ENCODE peak calls at places on chromosomes 7 and 10, in six cellular contexts. B is HepG2, L is upper lobe of left lung, R is A549, G is GM12878, K is K562. E is an unnamed sample.

GRCh38 chr10:60623627-60624026 is 154.7 kb upstream of the CDK1 start:
- ATAC-seq in B (no peak), R (no peak), G (no peak), K (no peak), L (no peak), E (no peak)

GRCh38 chr7:134548877-134549276 is at the start of gene AKR1B15:
- ATAC-seq in B (no peak), K (no peak), L (no peak), G (peak; percentile 94), R (peak; percentile 55), E (no peak)

GRCh38 chr10:117166420-117167345 is 28.6 kb upstream of the VAX1 start:
- ATAC-seq in R (no peak), B (no peak), L (no peak), K (no peak), G (no peak), E (no peak)

GRCh38 chr7:1925973-1926907 is 256.2 kb downstream of the ELFN1 start:
- ATAC-seq in R (no peak), G (peak; percentile 55), L (no peak), B (no peak), K (peak; percentile 59), E (no peak)

GRCh38 chr7:131933890-131934289 is 377.5 kb upstream of the PODXL start:
- ATAC-seq in L (no peak), K (no peak), G (no peak), R (no peak), B (no peak), E (no peak)

GRCh38 chr7:36575832-36576231 is 148.5 kb downstream of the AOAH start:
- ATAC-seq in B (no peak), R (no peak), L (no peak), K (no peak), G (no peak), E (no peak)

GRCh38 chr10:67723601-67724000 is 27.6 kb upstream of the CTNNA3 start:
- ATAC-seq in K (no peak), B (no peak), R (no peak), L (no peak), G (peak; percentile 25), E (no peak)

GRCh38 chr7:19213746-19214145 is 68.5 kb upstream of the FERD3L start:
- ATAC-seq in L (no peak), G (no peak), R (no peak), K (no peak), B (no peak), E (no peak)

GRCh38 chr10:86439544-86439943 is 72.9 kb upstream of the GRID1 start:
- ATAC-seq in R (peak; percentile 56), K (no peak), B (no peak), L (peak; percentile 37), G (no peak), E (peak; percentile 67)

GRCh38 chr7:142961595-142961972 is 579 bp downstream of the KEL start:
- ATAC-seq in G (no peak), R (no peak), B (no peak), K (peak; percentile 3), L (no peak), E (no peak)

GRCh38 chr10:60283397-60283796 is 106.3 kb downstream of the ANK3 start:
- ATAC-seq in L (no peak), G (no peak), R (peak; percentile 37), B (no peak), K (no peak), E (no peak)

GRCh38 chr7:84975586-84976185 is 211.2 kb downstream of the SEMA3D start:
- ATAC-seq in K (no peak), G (no peak), R (no peak), L (no peak), B (no peak), E (no peak)

GRCh38 chr10:1425886-1426285 is 311.4 kb downstream of the ADARB2 start:
- ATAC-seq in R (no peak), K (no peak), B (no peak), L (no peak), G (peak; percentile 88), E (no peak)

GRCh38 chr7:17369686-17370426 is 71.4 kb downstream of the AHR start:
- ATAC-seq in R (peak; percentile 64), L (peak; percentile 88), B (no peak), K (no peak), G (no peak), E (peak; percentile 83)

GRCh38 chr10:28678687-28679457 is 1.6 kb downstream of the BAMBI start:
- ATAC-seq in L (no peak), K (peak; percentile 38), R (peak; percentile 5), G (no peak), B (peak; percentile 28), E (no peak)

GRCh38 chr10:97185326-97186058 is at the start of gene SLIT1:
- ATAC-seq in G (peak; percentile 38), L (no peak), B (peak; percentile 65), K (no peak), R (peak; percentile 70), E (no peak)

GRCh38 chr7:150737265-150738055 is at the start of gene GIMAP5:
- ATAC-seq in G (peak; percentile 79), L (peak; percentile 49), R (no peak), K (peak; percentile 53), B (no peak), E (peak; percentile 47)

DNA sequence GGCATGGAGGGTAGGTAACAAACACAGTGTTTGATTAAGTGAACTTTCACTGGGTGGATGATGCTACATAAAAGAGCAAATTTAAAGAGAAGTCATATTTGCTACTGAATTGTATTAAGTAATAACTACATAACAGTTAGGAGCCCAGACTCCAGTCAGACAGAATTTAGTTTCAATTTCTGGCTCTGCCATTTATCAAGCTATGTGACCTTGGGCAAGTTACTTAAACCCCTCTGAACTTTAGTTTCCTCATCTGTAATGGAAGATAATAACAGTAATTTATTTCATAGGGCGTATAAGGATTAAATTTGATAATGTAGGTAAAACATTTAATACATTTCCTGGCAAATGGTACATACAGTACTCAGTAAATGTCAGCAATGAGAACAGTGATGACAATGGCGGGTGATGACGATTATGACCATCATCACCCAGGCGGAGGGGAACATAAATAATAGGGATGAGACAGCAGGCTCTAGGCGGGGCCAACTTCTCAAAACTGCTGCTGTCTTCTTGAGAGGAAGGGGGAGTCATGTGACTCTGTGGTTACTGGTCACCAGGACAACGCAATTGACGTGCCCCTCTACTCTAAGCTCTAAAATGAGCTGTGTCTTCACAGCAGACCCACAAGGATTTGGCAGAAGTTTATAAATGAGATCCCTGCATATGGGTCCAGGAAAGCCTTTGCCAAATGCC is 15.6 kb downstream of the DNMBP start:
- ATAC-seq in B (no peak), G (peak; percentile 98), K (peak; percentile 98), L (peak; percentile 76), R (peak; percentile 46), E (peak; percentile 78)
- TF ChIP-seq EP300 in B (no peak), G (no peak), K (no peak), L (peak; percentile 41), R (no peak), E (no peak)

GRCh38 chr7:50531401-50531906 is 33.8 kb downstream of the DDC start:
- ATAC-seq in G (no peak), K (no peak), L (peak; percentile 60), R (no peak), B (no peak), E (no peak)
- TF ChIP-seq EP300 in G (no peak), K (no peak), L (no peak), R (no peak), B (no peak), E (no peak)

GRCh38 chr7:76359111-76359986 is 558 bp upstream of the YWHAG start:
- ATAC-seq in B (peak; percentile 93), R (peak; percentile 93), G (peak; percentile 95), K (peak; percentile 94), L (peak; percentile 99), E (peak; percentile 97)
- TF ChIP-seq EP300 in B (peak; percentile 50), R (no peak), G (no peak), K (peak; percentile 70), L (peak; percentile 7), E (no peak)

GRCh38 chr10:78911533-78912340 is 157.0 kb upstream of the ZMIZ1 start:
- ATAC-seq in K (no peak), B (no peak), R (no peak), G (no peak), L (peak; percentile 59), E (no peak)
- TF ChIP-seq EP300 in K (no peak), B (no peak), R (no peak), G (no peak), L (no peak), E (no peak)

GRCh38 chr10:22339761-22340361 is 5.4 kb upstream of the SPAG6 start:
- ATAC-seq in K (peak; percentile 32), B (no peak), L (no peak), G (no peak), R (peak; percentile 43), E (no peak)
- TF ChIP-seq EP300 in K (no peak), B (no peak), L (no peak), G (no peak), R (no peak), E (no peak)

GRCh38 chr7:106326594-106327537 is 42.1 kb upstream of the NAMPT start:
- ATAC-seq in B (peak; percentile 76), K (no peak), L (no peak), G (no peak), R (no peak), E (no peak)

GRCh38 chr7:106329408-106329807 is 44.6 kb upstream of the NAMPT start:
- ATAC-seq in B (no peak), G (no peak), L (no peak), R (peak; percentile 36), K (no peak), E (no peak)

GRCh38 chr7:106327538-106328481 is 43.0 kb upstream of the NAMPT start:
- ATAC-seq in G (no peak), B (peak; percentile 93), L (no peak), R (peak; percentile 61), K (peak; percentile 21), E (no peak)

GRCh38 chr7:106332186-106332585 is 47.4 kb upstream of the NAMPT start:
- ATAC-seq in K (no peak), L (no peak), R (no peak), G (no peak), B (no peak), E (no peak)

DNA sequence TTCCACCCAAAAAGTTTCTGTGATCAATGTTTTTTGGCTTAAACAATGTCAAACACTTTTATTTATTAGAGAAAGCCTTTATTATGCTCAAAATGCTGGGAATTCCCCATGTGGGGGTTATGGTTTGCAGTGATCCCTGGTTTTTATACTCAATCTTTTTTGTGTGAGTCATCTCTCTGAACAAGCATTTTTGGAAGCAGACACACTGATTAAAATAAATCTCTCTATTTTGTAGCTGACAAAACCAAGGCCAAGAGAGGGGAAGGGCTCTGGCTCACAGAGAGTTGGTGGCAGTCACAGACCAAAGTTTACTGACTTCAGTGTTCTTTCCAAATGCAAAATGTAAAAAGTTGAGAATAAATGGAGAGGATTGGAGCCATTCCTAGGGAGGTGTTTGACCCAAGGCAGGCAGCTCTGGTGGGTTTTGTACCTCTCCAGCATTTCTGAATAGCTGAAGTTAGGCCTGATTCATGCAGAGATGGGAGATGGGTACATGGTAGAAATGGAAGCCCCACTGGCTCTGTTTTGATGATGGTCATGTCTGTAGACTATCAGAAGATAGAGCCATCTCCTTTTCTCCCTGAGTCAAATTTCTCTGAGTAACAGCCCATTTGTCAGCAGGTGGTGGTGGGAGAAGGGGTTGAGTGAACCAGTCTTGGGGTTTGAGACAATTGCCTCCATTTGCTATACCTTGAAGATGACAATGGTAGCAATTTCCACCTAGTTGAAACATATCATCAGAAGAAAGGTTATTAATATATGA is 45.4 kb upstream of the NAMPT start:
- ATAC-seq in G (no peak), R (peak; percentile 30), L (no peak), B (no peak), K (no peak), E (no peak)
- TF ChIP-seq EP300 in G (no peak), R (no peak), L (no peak), B (no peak), K (no peak), E (no peak)

E was measured in gastroesophageal sphincter.